ENCODE peak calls at places on chromosomes 13 and 19, in four cellular contexts. One of them, this sample, is unnamed.

GRCh38 chr13:112616586-112617381 is 28.8 kb upstream of the TUBGCP3 start:
- DNase-seq in neuronal stem cell: no peak
- DNase-seq in fibroblast of lung: peak; percentile 47
- DNase-seq in mammary epithelial cell: peak; percentile 33
- DNase-seq in this sample: peak; percentile 48

GRCh38 chr13:76527041-76527440 is 359.2 kb downstream of the KCTD12 start:
- DNase-seq in neuronal stem cell: no peak
- DNase-seq in fibroblast of lung: no peak
- DNase-seq in mammary epithelial cell: no peak
- DNase-seq in this sample: no peak

GRCh38 chr13:104984296-104984818 is 1551.1 kb downstream of the EFNB2 start:
- DNase-seq in neuronal stem cell: no peak
- DNase-seq in fibroblast of lung: peak; percentile 72
- DNase-seq in mammary epithelial cell: peak; percentile 4
- DNase-seq in this sample: peak; percentile 91

GRCh38 chr13:48839171-48839570 is 136.5 kb upstream of the FNDC3A start:
- DNase-seq in neuronal stem cell: no peak
- DNase-seq in fibroblast of lung: no peak
- DNase-seq in mammary epithelial cell: no peak
- DNase-seq in this sample: no peak

GRCh38 chr13:35765941-35766340 is 289.5 kb upstream of the MAB21L1 start:
- DNase-seq in neuronal stem cell: no peak
- DNase-seq in fibroblast of lung: no peak
- DNase-seq in mammary epithelial cell: no peak
- DNase-seq in this sample: no peak

GRCh38 chr19:54253331-54254194 is 3.5 kb downstream of the LILRB5 start:
- DNase-seq in neuronal stem cell: no peak
- DNase-seq in fibroblast of lung: no peak
- DNase-seq in mammary epithelial cell: no peak
- DNase-seq in this sample: no peak

GRCh38 chr19:15977193-15977592 is 28.4 kb downstream of the OR10H4 start:
- DNase-seq in neuronal stem cell: no peak
- DNase-seq in fibroblast of lung: no peak
- DNase-seq in mammary epithelial cell: no peak
- DNase-seq in this sample: no peak

GRCh38 chr19:52522555-52522954 is 4.9 kb upstream of the ZNF808 start:
- DNase-seq in neuronal stem cell: no peak
- DNase-seq in fibroblast of lung: no peak
- DNase-seq in mammary epithelial cell: no peak
- DNase-seq in this sample: peak; percentile 8

GRCh38 chr19:31257025-31257424 is 92.2 kb downstream of the TSHZ3 start:
- DNase-seq in neuronal stem cell: no peak
- DNase-seq in fibroblast of lung: no peak
- DNase-seq in mammary epithelial cell: no peak
- DNase-seq in this sample: no peak

GRCh38 chr19:55637534-55637933 is 3.3 kb upstream of the ZNF580 start:
- DNase-seq in neuronal stem cell: no peak
- DNase-seq in fibroblast of lung: no peak
- DNase-seq in mammary epithelial cell: no peak
- DNase-seq in this sample: no peak

GRCh38 chr13:79246575-79246949 is 159.5 kb downstream of the RBM26 start:
- DNase-seq in neuronal stem cell: no peak
- DNase-seq in fibroblast of lung: no peak
- DNase-seq in mammary epithelial cell: no peak
- DNase-seq in this sample: no peak

GRCh38 chr13:110126391-110126961 is 180.5 kb downstream of the COL4A1 start:
- DNase-seq in neuronal stem cell: peak; percentile 84
- DNase-seq in fibroblast of lung: peak; percentile 95
- DNase-seq in mammary epithelial cell: peak; percentile 94
- DNase-seq in this sample: no peak

GRCh38 chr13:59276436-59276835 is 887.3 kb downstream of the DIAPH3 start:
- DNase-seq in neuronal stem cell: no peak
- DNase-seq in fibroblast of lung: no peak
- DNase-seq in mammary epithelial cell: no peak
- DNase-seq in this sample: no peak

GRCh38 chr13:48400820-48401219 is 12.1 kb downstream of the LPAR6 start:
- DNase-seq in neuronal stem cell: no peak
- DNase-seq in fibroblast of lung: peak; percentile 69
- DNase-seq in mammary epithelial cell: peak; percentile 91
- DNase-seq in this sample: no peak

GRCh38 chr13:75326173-75327131 is 155.5 kb downstream of the TBC1D4 start:
- DNase-seq in neuronal stem cell: no peak
- DNase-seq in fibroblast of lung: peak; percentile 32
- DNase-seq in mammary epithelial cell: peak; percentile 47
- DNase-seq in this sample: no peak

GRCh38 chr19:1041835-1042685 is 2.2 kb downstream of the ABCA7 start:
- DNase-seq in neuronal stem cell: no peak
- DNase-seq in fibroblast of lung: no peak
- DNase-seq in mammary epithelial cell: no peak
- DNase-seq in this sample: no peak

GRCh38 chr13:110338441-110339101 is 31.5 kb downstream of the COL4A2 start:
- DNase-seq in neuronal stem cell: peak; percentile 33
- DNase-seq in fibroblast of lung: peak; percentile 77
- DNase-seq in mammary epithelial cell: no peak
- DNase-seq in this sample: no peak

GRCh38 chr13:25180795-25181537 is 8.9 kb upstream of the AMER2 start:
- DNase-seq in neuronal stem cell: no peak
- DNase-seq in fibroblast of lung: no peak
- DNase-seq in mammary epithelial cell: no peak
- DNase-seq in this sample: no peak

GRCh38 chr13:42819712-42820111 is 38.3 kb downstream of the FAM216B start:
- DNase-seq in neuronal stem cell: no peak
- DNase-seq in fibroblast of lung: no peak
- DNase-seq in mammary epithelial cell: no peak
- DNase-seq in this sample: no peak

GRCh38 chr19:16825312-16826168 is 3.7 kb upstream of the SIN3B start:
- DNase-seq in neuronal stem cell: no peak
- DNase-seq in fibroblast of lung: peak; percentile 71
- DNase-seq in mammary epithelial cell: peak; percentile 48
- DNase-seq in this sample: no peak

GRCh38 chr13:78028960-78029359 is 110.3 kb upstream of the EDNRB start:
- DNase-seq in neuronal stem cell: no peak
- DNase-seq in fibroblast of lung: no peak
- DNase-seq in mammary epithelial cell: no peak
- DNase-seq in this sample: no peak

GRCh38 chr13:110390572-110390971 is 83.5 kb downstream of the COL4A2 start:
- DNase-seq in neuronal stem cell: no peak
- DNase-seq in fibroblast of lung: peak; percentile 95
- DNase-seq in mammary epithelial cell: peak; percentile 35
- DNase-seq in this sample: no peak

DNA sequence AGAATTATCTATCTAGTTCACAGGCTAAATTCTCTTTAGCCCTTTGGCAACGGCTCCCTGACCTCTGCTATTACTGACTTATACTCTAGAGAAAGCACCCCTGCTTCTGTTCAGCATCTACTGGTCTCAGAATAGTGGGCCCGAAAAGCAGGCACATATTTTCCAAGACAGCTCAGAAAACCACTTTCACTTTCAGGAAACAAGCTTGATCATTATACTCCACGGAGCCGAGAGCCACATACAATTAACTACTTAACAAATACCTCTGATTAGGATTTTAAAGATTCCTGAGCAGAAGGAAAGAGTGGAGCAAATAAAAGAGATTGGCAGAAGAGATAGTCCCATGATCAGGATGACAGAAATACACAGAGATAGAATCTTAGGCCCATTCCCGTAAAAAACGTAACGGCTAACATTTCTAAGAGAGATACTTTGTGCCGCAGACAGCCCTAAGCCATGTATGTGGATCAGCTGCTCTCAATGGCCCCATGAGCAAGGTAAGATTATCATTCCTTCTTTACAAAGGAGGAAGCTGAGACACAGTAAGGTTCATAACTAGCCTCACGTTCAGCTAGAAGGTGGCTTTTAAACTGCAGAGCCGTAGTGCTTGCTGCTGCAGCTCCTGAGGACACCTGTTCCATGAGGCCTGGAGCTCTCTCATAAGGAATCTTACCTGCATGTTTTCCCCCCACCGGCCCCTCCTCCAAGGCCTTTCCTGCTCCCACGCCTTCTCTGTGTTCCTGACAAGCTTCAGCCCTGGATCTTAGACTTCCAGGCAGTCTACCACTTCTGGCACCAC is 227.2 kb downstream of the FOXO1 start:
- DNase-seq in neuronal stem cell: no peak
- DNase-seq in fibroblast of lung: peak; percentile 56
- DNase-seq in mammary epithelial cell: peak; percentile 37
- DNase-seq in this sample: no peak
- H3K4me2 ChIP-seq in neuronal stem cell: no peak overlapping the region
- H3K4me2 ChIP-seq in fibroblast of lung: peak overlapping the region; percentile 67
- H3K4me2 ChIP-seq in mammary epithelial cell: peak overlapping the region; percentile 52
- H3K4me2 ChIP-seq in this sample: no peak overlapping the region

GRCh38 chr19:29001006-29001921 is 211.7 kb downstream of the UQCRFS1 start:
- DNase-seq in neuronal stem cell: no peak
- DNase-seq in fibroblast of lung: no peak
- DNase-seq in mammary epithelial cell: no peak
- DNase-seq in this sample: no peak
- H3K9ac ChIP-seq in neuronal stem cell: no peak overlapping the region
- H3K9ac ChIP-seq in fibroblast of lung: no peak overlapping the region
- H3K9ac ChIP-seq in mammary epithelial cell: no peak overlapping the region
- H3K9ac ChIP-seq in this sample: no peak overlapping the region

GRCh38 chr19:3125900-3126524 is 9.8 kb upstream of the GNA15 start:
- DNase-seq in neuronal stem cell: no peak
- DNase-seq in fibroblast of lung: peak; percentile 14
- DNase-seq in mammary epithelial cell: peak; percentile 61
- DNase-seq in this sample: peak; percentile 81
- H3K4me2 ChIP-seq in neuronal stem cell: no peak overlapping the region
- H3K4me2 ChIP-seq in fibroblast of lung: no peak overlapping the region
- H3K4me2 ChIP-seq in mammary epithelial cell: no peak overlapping the region
- H3K4me2 ChIP-seq in this sample: no peak overlapping the region

GRCh38 chr13:81874253-81874652 is 1533.3 kb upstream of the SPRY2 start:
- DNase-seq in neuronal stem cell: no peak
- DNase-seq in fibroblast of lung: no peak
- DNase-seq in mammary epithelial cell: no peak
- DNase-seq in this sample: no peak
- H3K9ac ChIP-seq in neuronal stem cell: no peak overlapping the region
- H3K9ac ChIP-seq in fibroblast of lung: no peak overlapping the region
- H3K9ac ChIP-seq in mammary epithelial cell: no peak overlapping the region
- H3K9ac ChIP-seq in this sample: no peak overlapping the region

GRCh38 chr19:46634656-46635218 is 1.3 kb downstream of the GNG8 start:
- DNase-seq in neuronal stem cell: no peak
- DNase-seq in fibroblast of lung: no peak
- DNase-seq in mammary epithelial cell: no peak
- DNase-seq in this sample: no peak
- H3K4me2 ChIP-seq in neuronal stem cell: peak overlapping the region; percentile 98
- H3K4me2 ChIP-seq in fibroblast of lung: no peak overlapping the region
- H3K4me2 ChIP-seq in mammary epithelial cell: peak overlapping the region; percentile 72
- H3K4me2 ChIP-seq in this sample: peak overlapping the region; percentile 88

GRCh38 chr19:34232566-34233481 is 21.5 kb upstream of the GARRE1 start:
- DNase-seq in neuronal stem cell: no peak
- DNase-seq in fibroblast of lung: peak; percentile 88
- DNase-seq in mammary epithelial cell: peak; percentile 96
- DNase-seq in this sample: no peak
- H3K9ac ChIP-seq in neuronal stem cell: no peak overlapping the region
- H3K9ac ChIP-seq in fibroblast of lung: no peak overlapping the region
- H3K9ac ChIP-seq in mammary epithelial cell: peak overlapping the region; percentile 37
- H3K9ac ChIP-seq in this sample: no peak overlapping the region

This sample was measured in DND-41.